ENCODE peak calls at places on chromosomes 5 and 9, in eight cellular contexts. I, T, A, R, L, C, N and X are unnamed samples.

GRCh38 chr9:110526426-110526825 is 53.1 kb downstream of the SVEP1 start:
- DNase-seq in I (no peak), T (no peak), A (no peak), R (no peak), L (no peak), C (no peak), N (no peak), X (no peak)

GRCh38 chr5:164048527-164048926 is 543.1 kb downstream of the MAT2B start:
- DNase-seq in I (no peak), T (no peak), A (no peak), R (no peak), L (no peak), C (no peak), N (no peak), X (no peak)

GRCh38 chr5:143016777-143017374 is 246.7 kb downstream of the ARHGAP26 start:
- DNase-seq in I (peak), T (peak), A (peak), R (peak), L (no peak), C (peak), N (no peak), X (peak)

GRCh38 chr5:15261279-15261668 is 238.7 kb upstream of the FBXL7 start:
- DNase-seq in I (no peak), T (no peak), A (no peak), R (no peak), L (no peak), C (no peak), N (no peak), X (no peak)

GRCh38 chr9:84293001-84293798 is 47.4 kb downstream of the SLC28A3 start:
- DNase-seq in I (no peak), T (no peak), A (peak), R (peak), L (no peak), C (no peak), N (no peak), X (no peak)

GRCh38 chr5:620152-620551 is 8.0 kb downstream of the CEP72 start:
- DNase-seq in I (no peak), T (no peak), A (no peak), R (no peak), L (no peak), C (no peak), N (no peak), X (no peak)

GRCh38 chr9:116539549-116539948 is 147.6 kb upstream of the TRIM32 start:
- DNase-seq in I (no peak), T (no peak), A (no peak), R (no peak), L (no peak), C (no peak), N (no peak), X (no peak)

GRCh38 chr5:125476888-125477585 is 730.6 kb upstream of the ZNF608 start:
- DNase-seq in I (no peak), T (no peak), A (no peak), R (no peak), L (no peak), C (no peak), N (no peak), X (no peak)

GRCh38 chr5:175246242-175246891 is 197.6 kb downstream of the DRD1 start:
- DNase-seq in I (no peak), T (no peak), A (no peak), R (peak), L (no peak), C (no peak), N (no peak), X (no peak)

GRCh38 chr5:31113101-31113500 is 80.4 kb upstream of the CDH6 start:
- DNase-seq in I (no peak), T (no peak), A (no peak), R (no peak), L (no peak), C (no peak), N (no peak), X (no peak)

GRCh38 chr5:2699231-2699630 is 52.2 kb downstream of the IRX2 start:
- DNase-seq in I (no peak), T (no peak), A (no peak), R (no peak), L (no peak), C (no peak), N (no peak), X (no peak)

GRCh38 chr5:44388504-44389409 is 463 bp downstream of the FGF10 start:
- DNase-seq in I (no peak), T (no peak), A (no peak), R (no peak), L (no peak), C (no peak), N (no peak), X (no peak)

GRCh38 chr9:3732077-3733038 is 206.6 kb upstream of the RFX3 start:
- DNase-seq in I (no peak), T (peak), A (peak), R (peak), L (peak), C (peak), N (peak), X (peak)

GRCh38 chr9:132404228-132404881 is 2.3 kb downstream of the TTF1 start:
- DNase-seq in I (no peak), T (no peak), A (peak), R (peak), L (no peak), C (no peak), N (no peak), X (no peak)

GRCh38 chr9:72954431-72955420 is 1.9 kb upstream of the ALDH1A1 start:
- DNase-seq in I (no peak), T (peak), A (no peak), R (no peak), L (no peak), C (no peak), N (peak), X (no peak)

GRCh38 chr9:79686381-79687130 is 114.8 kb downstream of the TLE4 start:
- DNase-seq in I (no peak), T (no peak), A (no peak), R (no peak), L (no peak), C (no peak), N (no peak), X (no peak)

GRCh38 chr5:177382423-177383029 is 1.7 kb upstream of the SLC34A1 start:
- DNase-seq in I (no peak), T (peak), A (peak), R (peak), L (no peak), C (peak), N (no peak), X (no peak)

GRCh38 chr9:133188006-133188842 is 20.8 kb downstream of the OBP2B start:
- DNase-seq in I (no peak), T (peak), A (peak), R (peak), L (no peak), C (peak), N (no peak), X (no peak)

GRCh38 chr5:54243483-54244080 is 66.8 kb downstream of the ARL15 start:
- DNase-seq in I (no peak), T (peak), A (peak), R (peak), L (no peak), C (peak), N (no peak), X (no peak)

GRCh38 chr5:179769276-179769675 is 24.5 kb upstream of the LTC4S start:
- DNase-seq in I (no peak), T (no peak), A (no peak), R (no peak), L (no peak), C (no peak), N (no peak), X (no peak)

GRCh38 chr9:133356391-133357091 is at the start of the genes SURF1 and SURF2:
- DNase-seq in I (peak), T (peak), A (peak), R (peak), L (peak), C (peak), N (no peak), X (peak)

GRCh38 chr5:86968311-86968753 is 299.4 kb upstream of the RASA1 start:
- DNase-seq in I (no peak), T (peak), A (no peak), R (no peak), L (no peak), C (no peak), N (no peak), X (no peak)

GRCh38 chr9:84153885-84154284 is 173.3 kb downstream of the RMI1 start:
- DNase-seq in I (no peak), T (no peak), A (no peak), R (no peak), L (no peak), C (no peak), N (no peak), X (no peak)

GRCh38 chr9:32431940-32432555 is 47.6 kb downstream of the ACO1 start:
- DNase-seq in I (peak), T (peak), A (peak), R (peak), L (no peak), C (peak), N (no peak), X (no peak)

GRCh38 chr9:34496149-34496712 is 26.6 kb downstream of the ENHO start:
- DNase-seq in I (no peak), T (no peak), A (no peak), R (no peak), L (no peak), C (no peak), N (no peak), X (no peak)

GRCh38 chr9:105296889-105297288 is 52.4 kb downstream of the SLC44A1 start:
- DNase-seq in I (no peak), T (no peak), A (no peak), R (no peak), L (no peak), C (no peak), N (no peak), X (no peak)

GRCh38 chr5:53580547-53580946 is 20.1 kb downstream of the NDUFS4 start:
- DNase-seq in I (no peak), T (no peak), A (no peak), R (no peak), L (no peak), C (no peak), N (no peak), X (no peak)